ENCODE peak calls at places on chromosome 2, in five cellular contexts. U is K562, R is HepG2, J is H1, W is GM12878. Y is an unnamed sample.

GRCh38 chr2:161068670-161069069 is 91.6 kb upstream of the TANK start:
- DNase-seq in U (no peak), R (no peak), J (no peak), W (no peak), Y (no peak)

GRCh38 chr2:134718956-134719814 is at the start of gene TMEM163:
- DNase-seq in U (no peak), R (no peak), J (peak; percentile 66), W (no peak), Y (no peak)

GRCh38 chr2:6881036-6881435 is 3.5 kb downstream of the RSAD2 start:
- DNase-seq in U (no peak), R (no peak), J (no peak), W (no peak), Y (no peak)

GRCh38 chr2:151439127-151439526 is 29.4 kb downstream of the RIF1 start:
- DNase-seq in U (no peak), R (no peak), J (no peak), W (no peak), Y (no peak)

GRCh38 chr2:46394649-46395510 is 84.5 kb upstream of the TMEM247 start:
- DNase-seq in U (no peak), R (peak; percentile 92), J (no peak), W (peak; percentile 4), Y (no peak)

GRCh38 chr2:7400628-7401027 is 483.4 kb downstream of the RNF144A start:
- DNase-seq in U (no peak), R (no peak), J (no peak), W (no peak), Y (no peak)

GRCh38 chr2:182915369-182916326 is 49.2 kb upstream of the FRZB start:
- DNase-seq in U (no peak), R (no peak), J (no peak), W (no peak), Y (no peak)

GRCh38 chr2:67453365-67453764 is 56.2 kb downstream of the ETAA1 start:
- DNase-seq in U (no peak), R (no peak), J (no peak), W (no peak), Y (no peak)

GRCh38 chr2:96099861-96100798 is 16.2 kb downstream of the ADRA2B start:
- DNase-seq in U (no peak), R (no peak), J (peak; percentile 50), W (no peak), Y (no peak)

DNA sequence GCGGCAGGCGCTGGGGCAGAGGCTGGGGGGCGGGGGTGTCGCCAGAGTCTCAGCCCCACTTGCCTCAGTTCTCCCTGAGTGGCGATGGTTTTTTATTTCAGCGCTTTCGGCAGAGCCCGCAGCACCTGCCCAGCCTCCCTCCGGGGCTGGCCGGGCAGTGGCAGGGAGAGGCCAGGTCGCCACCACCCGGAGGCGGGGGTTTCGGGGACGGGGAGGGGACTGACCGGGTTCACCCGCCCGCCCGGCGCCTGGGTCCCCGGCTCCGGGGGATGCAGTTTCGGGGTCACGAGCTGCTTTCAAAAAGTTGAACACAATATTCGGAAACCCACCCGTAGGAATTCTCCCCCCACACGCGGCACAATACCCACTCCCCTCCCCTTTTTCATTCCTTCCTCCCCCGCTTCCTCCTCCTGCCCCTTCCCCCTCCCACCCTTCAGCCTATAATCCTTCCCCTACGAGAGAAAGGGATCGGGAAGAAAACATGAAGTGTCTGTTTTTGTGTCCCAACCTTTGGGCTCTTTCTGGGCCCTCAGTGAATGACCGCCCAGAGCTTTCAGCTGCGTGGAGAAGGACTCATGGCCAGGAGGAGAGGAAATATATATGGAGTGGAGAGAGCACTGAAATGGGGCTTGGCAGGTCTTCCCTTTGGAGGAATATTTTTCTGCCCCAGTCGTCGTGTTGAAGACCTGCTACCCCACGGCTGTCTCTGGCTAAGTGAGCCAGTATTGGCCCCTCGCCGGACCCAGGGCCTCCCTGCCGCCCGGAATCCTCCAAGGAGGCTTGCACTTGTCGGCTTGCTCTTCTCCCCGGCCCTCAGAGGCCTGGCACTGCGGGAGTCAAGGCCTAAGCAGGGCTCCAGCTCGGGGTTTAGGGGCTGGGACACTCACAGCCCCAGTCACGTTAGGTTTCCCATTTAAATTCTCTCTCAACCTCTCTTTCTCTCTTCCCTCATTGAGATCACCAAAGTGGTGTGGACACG is 2.1 kb upstream of the SIX3 start:
- DNase-seq in U (no peak), R (no peak), J (peak; percentile 80), W (no peak), Y (no peak)
- TF ChIP-seq EZH2 in U (no peak), R (no peak), J (no peak), W (no peak), Y (no peak)

GRCh38 chr2:71715951-71716696 is 262.8 kb downstream of the DYSF start:
- DNase-seq in U (no peak), R (no peak), J (no peak), W (no peak), Y (no peak)
- TF ChIP-seq SP1 in U (no peak), R (no peak), J (no peak), W (no peak), Y (no peak)

GRCh38 chr2:105869318-105869717 is 124.6 kb downstream of the NCK2 start:
- DNase-seq in U (no peak), R (no peak), J (no peak), W (no peak), Y (no peak)

GRCh38 chr2:105864262-105864661 is 119.5 kb downstream of the NCK2 start:
- DNase-seq in U (no peak), R (no peak), J (no peak), W (no peak), Y (no peak)

GRCh38 chr2:105868060-105868459 is 123.3 kb downstream of the NCK2 start:
- DNase-seq in U (no peak), R (no peak), J (no peak), W (no peak), Y (no peak)

GRCh38 chr2:105865222-105865913 is 120.7 kb downstream of the NCK2 start:
- DNase-seq in U (no peak), R (no peak), J (no peak), W (no peak), Y (no peak)

DNA sequence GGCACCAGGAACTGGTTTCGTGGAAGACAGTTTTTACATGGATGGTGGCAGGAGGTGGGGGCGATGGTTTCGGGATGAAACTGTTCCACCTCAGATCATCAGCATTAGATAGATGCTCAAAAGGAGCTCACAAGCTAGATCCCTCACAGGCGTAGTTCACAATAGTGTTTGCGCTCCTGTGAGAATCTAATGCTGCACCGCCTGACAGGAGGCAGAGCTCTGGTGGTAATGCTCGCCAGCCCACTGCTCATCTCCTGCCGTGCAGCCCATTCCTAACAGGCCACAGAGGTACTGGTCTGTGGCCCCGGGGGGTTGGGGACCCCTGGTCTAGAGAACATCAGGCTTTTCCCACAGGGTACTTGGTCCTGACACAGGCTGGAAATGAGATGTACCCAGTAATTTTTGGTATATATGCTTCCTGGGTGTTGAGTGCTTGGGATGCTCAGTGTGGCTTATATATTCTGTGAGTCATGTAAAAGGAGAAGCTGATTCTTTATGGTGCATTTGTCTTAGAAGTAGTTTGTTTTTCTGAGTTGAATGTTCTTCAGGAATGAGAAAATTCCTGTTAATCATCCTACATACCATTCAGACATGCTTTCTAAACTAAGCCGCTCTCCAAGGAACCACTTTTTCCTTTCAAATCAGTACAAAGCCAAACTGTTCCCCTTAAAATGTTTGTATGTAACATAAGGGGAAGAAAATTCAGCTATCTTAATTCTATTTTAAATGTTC is 121.9 kb downstream of the NCK2 start:
- DNase-seq in U (no peak), R (no peak), J (no peak), W (no peak), Y (no peak)
- TF ChIP-seq SRF in U (no peak), R (no peak), J (no peak), W (no peak), Y (no peak)

GRCh38 chr2:236176951-236177350 is 8.8 kb upstream of the GBX2 start:
- DNase-seq in U (no peak), R (no peak), J (no peak), W (no peak), Y (no peak)

GRCh38 chr2:236174608-236175001 is 6.4 kb upstream of the GBX2 start:
- DNase-seq in U (no peak), R (no peak), J (no peak), W (no peak), Y (no peak)

GRCh38 chr2:236177967-236178909 is 10.1 kb upstream of the GBX2 start:
- DNase-seq in U (peak; percentile 73), R (peak; percentile 54), J (peak; percentile 94), W (no peak), Y (peak; percentile 56)

GRCh38 chr2:236177604-236177966 is 9.4 kb upstream of the GBX2 start:
- DNase-seq in U (peak; percentile 68), R (peak; percentile 57), J (peak; percentile 91), W (no peak), Y (peak; percentile 70)

GRCh38 chr2:236176417-236176816 is 8.2 kb upstream of the GBX2 start:
- DNase-seq in U (peak; percentile 64), R (peak; percentile 64), J (peak; percentile 58), W (no peak), Y (no peak)
- TF ChIP-seq EZH2 in U (no peak), R (no peak), J (no peak), W (no peak), Y (no peak)